ENCODE peak calls at places on chromosome 18, in five cellular contexts. C, F, W, J and S are unnamed samples.
A peak's percentile ranks its signal among the peaks of the same experiment; 100 is the strongest.

GRCh38 chr18:9380571-9381390 is 46.2 kb downstream of the TWSG1 start:
- DNase-seq in W (no peak), F (peak; percentile 80), C (no peak), J (peak; percentile 54), S (no peak)

GRCh38 chr18:76480913-76481312 is 14.1 kb downstream of the ZNF516 start:
- DNase-seq in C (no peak), J (no peak), W (no peak), F (no peak), S (no peak)

GRCh38 chr18:74081966-74082365 is 65.7 kb downstream of the FBXO15 start:
- DNase-seq in W (no peak), J (no peak), F (no peak), C (no peak), S (no peak)

GRCh38 chr18:2672410-2672809 is 16.9 kb downstream of the SMCHD1 start:
- DNase-seq in F (no peak), W (no peak), J (no peak), C (no peak), S (no peak)

GRCh38 chr18:37845498-37845897 is 279.9 kb upstream of the CELF4 start:
- DNase-seq in J (no peak), F (no peak), C (no peak), W (no peak), S (no peak)

GRCh38 chr18:55289775-55290174 is 298.2 kb downstream of the TCF4 start:
- DNase-seq in J (no peak), F (no peak), C (no peak), W (no peak), S (no peak)

GRCh38 chr18:31860488-31860887 is 82.4 kb downstream of the TRAPPC8 start:
- DNase-seq in J (no peak), C (no peak), W (no peak), F (no peak), S (no peak)

GRCh38 chr18:30766053-30766452 is 276.5 kb downstream of the DSC3 start:
- DNase-seq in W (no peak), C (no peak), J (no peak), F (no peak), S (no peak)